ENCODE peak calls at places on chromosomes 13 and 19, in eight cellular contexts. One of them, this sample, is unnamed.

GRCh38 chr19:53942001-53942786 is 20.5 kb upstream of the CACNG8 start:
- DNase-seq in uterus: no peak
- DNase-seq in fibroblast of pulmonary artery: peak; percentile 40
- DNase-seq in testis: peak; percentile 86
- DNase-seq in brain microvascular endothelial cell: peak; percentile 2
- DNase-seq in IMR-90: no peak
- DNase-seq in neural progenitor cell: peak; percentile 96
- DNase-seq in BE2C: peak; percentile 52
- DNase-seq in this sample: peak; percentile 13

GRCh38 chr19:33796164-33797100 is at the start of gene KCTD15:
- DNase-seq in uterus: peak; percentile 33
- DNase-seq in fibroblast of pulmonary artery: peak; percentile 58
- DNase-seq in testis: peak; percentile 43
- DNase-seq in brain microvascular endothelial cell: no peak
- DNase-seq in IMR-90: peak; percentile 31
- DNase-seq in neural progenitor cell: peak; percentile 92
- DNase-seq in BE2C: peak; percentile 71
- DNase-seq in this sample: peak; percentile 49

GRCh38 chr19:10111405-10111811 is at the start of gene P2RY11:
- DNase-seq in uterus: no peak
- DNase-seq in fibroblast of pulmonary artery: no peak
- DNase-seq in testis: no peak
- DNase-seq in brain microvascular endothelial cell: no peak
- DNase-seq in IMR-90: no peak
- DNase-seq in neural progenitor cell: no peak
- DNase-seq in BE2C: peak; percentile 44
- DNase-seq in this sample: no peak

GRCh38 chr19:8334458-8335342 is 8.4 kb downstream of the KANK3 start:
- DNase-seq in uterus: no peak
- DNase-seq in fibroblast of pulmonary artery: peak; percentile 72
- DNase-seq in testis: peak; percentile 63
- DNase-seq in brain microvascular endothelial cell: no peak
- DNase-seq in IMR-90: peak; percentile 74
- DNase-seq in neural progenitor cell: peak; percentile 95
- DNase-seq in BE2C: peak; percentile 73
- DNase-seq in this sample: peak; percentile 72

GRCh38 chr13:29481603-29482002 is 113.9 kb downstream of the SLC7A1 start:
- DNase-seq in uterus: no peak
- DNase-seq in fibroblast of pulmonary artery: no peak
- DNase-seq in testis: no peak
- DNase-seq in brain microvascular endothelial cell: no peak
- DNase-seq in IMR-90: no peak
- DNase-seq in neural progenitor cell: no peak
- DNase-seq in BE2C: no peak
- DNase-seq in this sample: no peak

GRCh38 chr13:103282571-103283450 is 216.6 kb upstream of the SLC10A2 start:
- DNase-seq in uterus: no peak
- DNase-seq in fibroblast of pulmonary artery: peak; percentile 95
- DNase-seq in testis: no peak
- DNase-seq in brain microvascular endothelial cell: peak; percentile 93
- DNase-seq in IMR-90: peak; percentile 49
- DNase-seq in neural progenitor cell: no peak
- DNase-seq in BE2C: no peak
- DNase-seq in this sample: peak; percentile 45

GRCh38 chr19:47094557-47095517 is 18.7 kb downstream of the ZC3H4 start:
- DNase-seq in uterus: no peak
- DNase-seq in fibroblast of pulmonary artery: no peak
- DNase-seq in testis: no peak
- DNase-seq in brain microvascular endothelial cell: no peak
- DNase-seq in IMR-90: no peak
- DNase-seq in neural progenitor cell: no peak
- DNase-seq in BE2C: no peak
- DNase-seq in this sample: peak; percentile 50

GRCh38 chr19:13090511-13091231 is 12.0 kb downstream of the LYL1 start:
- DNase-seq in uterus: no peak
- DNase-seq in fibroblast of pulmonary artery: no peak
- DNase-seq in testis: no peak
- DNase-seq in brain microvascular endothelial cell: no peak
- DNase-seq in IMR-90: no peak
- DNase-seq in neural progenitor cell: no peak
- DNase-seq in BE2C: peak; percentile 77
- DNase-seq in this sample: no peak

GRCh38 chr19:13978721-13979191 is 26.4 kb downstream of the DCAF15 start:
- DNase-seq in uterus: no peak
- DNase-seq in fibroblast of pulmonary artery: no peak
- DNase-seq in testis: no peak
- DNase-seq in brain microvascular endothelial cell: no peak
- DNase-seq in IMR-90: no peak
- DNase-seq in neural progenitor cell: no peak
- DNase-seq in BE2C: peak; percentile 44
- DNase-seq in this sample: no peak

GRCh38 chr13:54643863-54644262 is 1615.2 kb downstream of the OLFM4 start:
- DNase-seq in uterus: no peak
- DNase-seq in fibroblast of pulmonary artery: no peak
- DNase-seq in testis: no peak
- DNase-seq in brain microvascular endothelial cell: no peak
- DNase-seq in IMR-90: no peak
- DNase-seq in neural progenitor cell: no peak
- DNase-seq in BE2C: no peak
- DNase-seq in this sample: no peak

GRCh38 chr13:30898721-30899188 is 7.3 kb upstream of the MEDAG start:
- DNase-seq in uterus: peak; percentile 43
- DNase-seq in fibroblast of pulmonary artery: peak; percentile 98
- DNase-seq in testis: no peak
- DNase-seq in brain microvascular endothelial cell: peak; percentile 99
- DNase-seq in IMR-90: peak; percentile 98
- DNase-seq in neural progenitor cell: no peak
- DNase-seq in BE2C: no peak
- DNase-seq in this sample: peak; percentile 99

GRCh38 chr19:39052846-39053245 is 20.5 kb upstream of the FBXO27 start:
- DNase-seq in uterus: no peak
- DNase-seq in fibroblast of pulmonary artery: no peak
- DNase-seq in testis: no peak
- DNase-seq in brain microvascular endothelial cell: no peak
- DNase-seq in IMR-90: no peak
- DNase-seq in neural progenitor cell: no peak
- DNase-seq in BE2C: no peak
- DNase-seq in this sample: no peak

GRCh38 chr19:38684078-38684861 is 36.8 kb downstream of the ACTN4 start:
- DNase-seq in uterus: peak; percentile 88
- DNase-seq in fibroblast of pulmonary artery: peak; percentile 95
- DNase-seq in testis: no peak
- DNase-seq in brain microvascular endothelial cell: peak; percentile 70
- DNase-seq in IMR-90: peak; percentile 91
- DNase-seq in neural progenitor cell: no peak
- DNase-seq in BE2C: no peak
- DNase-seq in this sample: peak; percentile 96

GRCh38 chr19:56076413-56076998 is 44.6 kb downstream of the ZNF787 start:
- DNase-seq in uterus: no peak
- DNase-seq in fibroblast of pulmonary artery: peak; percentile 73
- DNase-seq in testis: peak; percentile 69
- DNase-seq in brain microvascular endothelial cell: peak; percentile 49
- DNase-seq in IMR-90: peak; percentile 50
- DNase-seq in neural progenitor cell: peak; percentile 62
- DNase-seq in BE2C: peak; percentile 69
- DNase-seq in this sample: peak; percentile 56

GRCh38 chr19:46725036-46725820 is 8.3 kb upstream of the PRKD2 start:
- DNase-seq in uterus: no peak
- DNase-seq in fibroblast of pulmonary artery: no peak
- DNase-seq in testis: no peak
- DNase-seq in brain microvascular endothelial cell: no peak
- DNase-seq in IMR-90: no peak
- DNase-seq in neural progenitor cell: no peak
- DNase-seq in BE2C: no peak
- DNase-seq in this sample: no peak

GRCh38 chr19:19053508-19054314 is 10.1 kb upstream of the SLC25A42 start:
- DNase-seq in uterus: peak; percentile 61
- DNase-seq in fibroblast of pulmonary artery: peak; percentile 73
- DNase-seq in testis: peak; percentile 65
- DNase-seq in brain microvascular endothelial cell: peak; percentile 6
- DNase-seq in IMR-90: peak; percentile 48
- DNase-seq in neural progenitor cell: peak; percentile 91
- DNase-seq in BE2C: peak; percentile 79
- DNase-seq in this sample: peak; percentile 65

GRCh38 chr19:54136864-54137113 is 773 bp upstream of the CNOT3 start:
- DNase-seq in uterus: no peak
- DNase-seq in fibroblast of pulmonary artery: no peak
- DNase-seq in testis: no peak
- DNase-seq in brain microvascular endothelial cell: no peak
- DNase-seq in IMR-90: no peak
- DNase-seq in neural progenitor cell: no peak
- DNase-seq in BE2C: no peak
- DNase-seq in this sample: no peak

GRCh38 chr13:37616131-37616530 is 17.6 kb upstream of the POSTN start:
- DNase-seq in uterus: no peak
- DNase-seq in fibroblast of pulmonary artery: no peak
- DNase-seq in testis: no peak
- DNase-seq in brain microvascular endothelial cell: peak; percentile 22
- DNase-seq in IMR-90: peak; percentile 28
- DNase-seq in neural progenitor cell: no peak
- DNase-seq in BE2C: no peak
- DNase-seq in this sample: no peak

GRCh38 chr13:85659493-85659892 is 139.7 kb downstream of the SLITRK6 start:
- DNase-seq in uterus: no peak
- DNase-seq in fibroblast of pulmonary artery: peak; percentile 37
- DNase-seq in testis: no peak
- DNase-seq in brain microvascular endothelial cell: no peak
- DNase-seq in IMR-90: peak; percentile 53
- DNase-seq in neural progenitor cell: no peak
- DNase-seq in BE2C: no peak
- DNase-seq in this sample: no peak

GRCh38 chr19:46201413-46202310 is 27.9 kb upstream of the IGFL1 start:
- DNase-seq in uterus: no peak
- DNase-seq in fibroblast of pulmonary artery: no peak
- DNase-seq in testis: no peak
- DNase-seq in brain microvascular endothelial cell: no peak
- DNase-seq in IMR-90: no peak
- DNase-seq in neural progenitor cell: no peak
- DNase-seq in BE2C: peak; percentile 76
- DNase-seq in this sample: no peak

GRCh38 chr13:79445968-79446645 is 34.8 kb upstream of the NDFIP2 start:
- DNase-seq in uterus: no peak
- DNase-seq in fibroblast of pulmonary artery: no peak
- DNase-seq in testis: no peak
- DNase-seq in brain microvascular endothelial cell: no peak
- DNase-seq in IMR-90: no peak
- DNase-seq in neural progenitor cell: peak; percentile 47
- DNase-seq in BE2C: no peak
- DNase-seq in this sample: no peak

GRCh38 chr19:6765738-6766356 is 1.4 kb downstream of the SH2D3A start:
- DNase-seq in uterus: no peak
- DNase-seq in fibroblast of pulmonary artery: no peak
- DNase-seq in testis: no peak
- DNase-seq in brain microvascular endothelial cell: no peak
- DNase-seq in IMR-90: no peak
- DNase-seq in neural progenitor cell: no peak
- DNase-seq in BE2C: no peak
- DNase-seq in this sample: no peak

GRCh38 chr13:40428354-40428753 is 238.1 kb downstream of the FOXO1 start:
- DNase-seq in uterus: no peak
- DNase-seq in fibroblast of pulmonary artery: no peak
- DNase-seq in testis: no peak
- DNase-seq in brain microvascular endothelial cell: no peak
- DNase-seq in IMR-90: no peak
- DNase-seq in neural progenitor cell: no peak
- DNase-seq in BE2C: no peak
- DNase-seq in this sample: no peak
- TF ChIP-seq CTCF in uterus: no peak
- TF ChIP-seq CTCF in fibroblast of pulmonary artery: no peak
- TF ChIP-seq CTCF in testis: no peak
- TF ChIP-seq CTCF in brain microvascular endothelial cell: no peak
- TF ChIP-seq CTCF in IMR-90: no peak
- TF ChIP-seq CTCF in neural progenitor cell: no peak
- TF ChIP-seq CTCF in BE2C: no peak
- TF ChIP-seq CTCF in this sample: no peak

GRCh38 chr19:30719991-30720329 is 347.8 kb downstream of the ZNF536 start:
- DNase-seq in uterus: peak; percentile 28
- DNase-seq in fibroblast of pulmonary artery: no peak
- DNase-seq in testis: peak; percentile 19
- DNase-seq in brain microvascular endothelial cell: no peak
- DNase-seq in IMR-90: no peak
- DNase-seq in neural progenitor cell: no peak
- DNase-seq in BE2C: peak; percentile 44
- DNase-seq in this sample: no peak
- H3K4me3 ChIP-seq in uterus: peak overlapping the region; percentile 62
- H3K4me3 ChIP-seq in fibroblast of pulmonary artery: peak overlapping the region; percentile 57
- H3K4me3 ChIP-seq in testis: peak overlapping the region; percentile 60
- H3K4me3 ChIP-seq in brain microvascular endothelial cell: peak overlapping the region; percentile 48
- H3K4me3 ChIP-seq in IMR-90: peak overlapping the region; percentile 53
- H3K4me3 ChIP-seq in neural progenitor cell: peak overlapping the region; percentile 41
- H3K4me3 ChIP-seq in BE2C: peak overlapping the region; percentile 55
- H3K4me3 ChIP-seq in this sample: peak overlapping the region; percentile 60

DNA sequence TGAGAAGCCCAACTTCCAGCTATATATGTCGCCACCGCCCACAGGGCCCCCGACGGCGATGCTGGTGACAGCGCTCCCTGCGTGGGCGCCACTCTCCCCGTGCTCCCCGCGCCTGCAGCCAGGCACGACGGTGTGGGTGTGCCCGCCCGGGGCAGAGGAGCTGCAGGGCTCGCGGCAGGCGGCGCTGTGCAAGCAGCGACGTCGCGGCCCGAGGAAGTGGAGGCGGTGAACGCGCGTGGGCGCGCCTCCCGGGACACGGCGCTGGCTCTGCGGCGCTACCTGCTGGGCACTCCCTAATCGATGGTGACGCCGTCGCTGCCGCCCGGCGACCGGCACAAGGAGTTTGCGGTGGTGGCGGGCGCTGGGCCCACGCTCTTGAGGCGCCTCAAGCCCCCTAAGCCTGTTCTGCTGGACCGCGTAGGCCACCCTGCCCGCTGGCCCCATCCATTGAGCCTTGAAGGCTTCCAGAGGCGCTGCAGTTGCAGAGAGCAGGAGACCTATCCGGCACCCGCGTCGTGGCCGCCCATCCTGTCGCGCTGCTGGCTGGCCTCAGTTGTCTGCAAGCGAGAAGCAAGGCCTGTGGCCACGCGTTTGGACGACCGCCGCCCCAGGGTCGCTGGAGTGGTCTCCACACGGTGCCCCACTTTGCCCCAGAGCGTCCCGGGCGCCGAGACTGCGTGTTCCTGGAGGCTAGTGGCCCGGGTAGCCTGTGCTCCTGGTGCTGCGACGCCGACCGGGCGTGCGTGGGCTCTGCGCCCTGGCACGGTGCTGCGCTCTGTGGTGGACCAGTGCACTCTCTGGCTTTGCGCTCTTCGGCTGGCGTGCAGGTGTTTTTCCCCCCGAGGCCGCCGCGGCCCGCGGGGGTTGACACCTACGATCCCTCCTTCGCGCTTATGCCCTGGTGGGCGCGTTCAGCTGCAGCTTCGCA is 23.1 kb downstream of the LRFN3 start:
- DNase-seq in uterus: no peak
- DNase-seq in fibroblast of pulmonary artery: no peak
- DNase-seq in testis: peak; percentile 60
- DNase-seq in brain microvascular endothelial cell: no peak
- DNase-seq in IMR-90: no peak
- DNase-seq in neural progenitor cell: peak; percentile 58
- DNase-seq in BE2C: peak; percentile 36
- DNase-seq in this sample: no peak
- TF ChIP-seq CTCF in uterus: peak; percentile 35
- TF ChIP-seq CTCF in fibroblast of pulmonary artery: no peak
- TF ChIP-seq CTCF in testis: no peak
- TF ChIP-seq CTCF in brain microvascular endothelial cell: peak; percentile 7
- TF ChIP-seq CTCF in IMR-90: peak; percentile 23
- TF ChIP-seq CTCF in neural progenitor cell: peak; percentile 42
- TF ChIP-seq CTCF in BE2C: peak; percentile 29
- TF ChIP-seq CTCF in this sample: peak; percentile 31

GRCh38 chr19:4914736-4915501 is 5.6 kb downstream of the UHRF1 start:
- DNase-seq in uterus: no peak
- DNase-seq in fibroblast of pulmonary artery: peak; percentile 67
- DNase-seq in testis: peak; percentile 25
- DNase-seq in brain microvascular endothelial cell: peak; percentile 90
- DNase-seq in IMR-90: peak; percentile 69
- DNase-seq in neural progenitor cell: no peak
- DNase-seq in BE2C: peak; percentile 50
- DNase-seq in this sample: peak; percentile 92
- H3K4me3 ChIP-seq in uterus: no peak overlapping the region
- H3K4me3 ChIP-seq in fibroblast of pulmonary artery: no peak overlapping the region
- H3K4me3 ChIP-seq in testis: no peak overlapping the region
- H3K4me3 ChIP-seq in brain microvascular endothelial cell: no peak overlapping the region
- H3K4me3 ChIP-seq in IMR-90: no peak overlapping the region
- H3K4me3 ChIP-seq in neural progenitor cell: no peak overlapping the region
- H3K4me3 ChIP-seq in BE2C: no peak overlapping the region
- H3K4me3 ChIP-seq in this sample: no peak overlapping the region